ENCODE peak calls at places on chromosomes 4 and X, in seven cellular contexts. J, D, L, Q, W, S and U are unnamed samples.

GRCh38 chr4:149835280-149835679 is 19.6 kb upstream of the IQCM start:
- DNase-seq in J (peak; percentile 47), D (no peak), L (peak; percentile 24), Q (no peak), W (no peak), S (no peak), U (peak; percentile 41)

GRCh38 chr4:61427818-61428495 is 227.8 kb downstream of the ADGRL3 start:
- DNase-seq in J (no peak), D (no peak), L (no peak), Q (peak; percentile 21), W (no peak), S (no peak), U (no peak)

GRCh38 chr4:124641715-124642380 is 70.7 kb downstream of the ANKRD50 start:
- DNase-seq in J (no peak), D (no peak), L (no peak), Q (no peak), W (peak; percentile 74), S (no peak), U (no peak)

GRCh38 chrX:13759152-13759718 is 24.7 kb downstream of the OFD1 start:
- DNase-seq in J (no peak), D (no peak), L (no peak), Q (no peak), W (no peak), S (no peak), U (no peak)

GRCh38 chrX:154717824-154718223 is 33.1 kb downstream of the GAB3 start:
- DNase-seq in J (no peak), D (no peak), L (no peak), Q (no peak), W (no peak), S (no peak), U (no peak)

GRCh38 chr4:149279331-149279730 is 536.3 kb downstream of the IQCM start:
- DNase-seq in J (no peak), D (no peak), L (no peak), Q (no peak), W (no peak), S (no peak), U (no peak)

GRCh38 chrX:80648023-80648422 is 161.7 kb downstream of the BRWD3 start:
- DNase-seq in J (no peak), D (no peak), L (no peak), Q (no peak), W (peak; percentile 30), S (no peak), U (no peak)

GRCh38 chrX:149456476-149457245 is 48.4 kb downstream of the IDS start:
- DNase-seq in J (no peak), D (no peak), L (no peak), Q (no peak), W (no peak), S (no peak), U (no peak)

GRCh38 chr4:81663368-81663767 is 191.7 kb upstream of the RASGEF1B start:
- DNase-seq in J (no peak), D (no peak), L (no peak), Q (no peak), W (no peak), S (no peak), U (no peak)

GRCh38 chr4:121656269-121656641 is 40.5 kb downstream of the ANXA5 start:
- DNase-seq in J (peak; percentile 39), D (peak; percentile 50), L (peak; percentile 51), Q (peak; percentile 61), W (peak; percentile 73), S (no peak), U (peak; percentile 51)

GRCh38 chrX:152220612-152221011 is 82.2 kb upstream of the MAGEA10 start:
- DNase-seq in J (no peak), D (no peak), L (no peak), Q (no peak), W (no peak), S (no peak), U (no peak)

GRCh38 chrX:103396660-103397059 is 20.3 kb downstream of the BEX3 start:
- DNase-seq in J (no peak), D (no peak), L (no peak), Q (no peak), W (no peak), S (no peak), U (no peak)

GRCh38 chrX:9786839-9787635 is 808 bp downstream of the SHROOM2 start:
- DNase-seq in J (no peak), D (no peak), L (peak; percentile 44), Q (no peak), W (no peak), S (no peak), U (peak; percentile 64)

GRCh38 chrX:150456941-150457340 is 93.8 kb downstream of the MAMLD1 start:
- DNase-seq in J (no peak), D (no peak), L (no peak), Q (no peak), W (no peak), S (no peak), U (no peak)

GRCh38 chr4:17097369-17097768 is 198.9 kb upstream of the LDB2 start:
- DNase-seq in J (no peak), D (no peak), L (no peak), Q (no peak), W (no peak), S (no peak), U (no peak)

GRCh38 chrX:21131786-21132185 is 242.4 kb upstream of the CNKSR2 start:
- DNase-seq in J (no peak), D (no peak), L (no peak), Q (no peak), W (no peak), S (no peak), U (no peak)

GRCh38 chrX:2497961-2498780 is 2.6 kb downstream of the DHRSX start:
- DNase-seq in J (no peak), D (no peak), L (no peak), Q (no peak), W (peak; percentile 44), S (no peak), U (peak; percentile 49)

GRCh38 chrX:14673764-14674163 is 144.4 kb downstream of the GLRA2 start:
- DNase-seq in J (no peak), D (no peak), L (no peak), Q (peak; percentile 70), W (peak; percentile 82), S (no peak), U (no peak)

GRCh38 chr4:86963697-86964096 is 28.9 kb downstream of the AFF1 start:
- DNase-seq in J (no peak), D (no peak), L (no peak), Q (no peak), W (no peak), S (no peak), U (no peak)

GRCh38 chr4:95183656-95184408 is 364.9 kb downstream of the UNC5C start:
- DNase-seq in J (no peak), D (no peak), L (no peak), Q (no peak), W (no peak), S (no peak), U (no peak)